ENCODE peak calls at places on chromosome 22, in ten cellular contexts. F is pancreas; H is central memory CD4-positive, alpha-beta T cell; K is hippocampal formation; M is stimulated activated CD8-positive, alpha-beta memory T cell treated with anti-CD3 and anti-CD28 coated beads, Interleukin-7, amount 100 ng/mL, for 1 hour; U is A549; Y is heart left ventricle; D is erythroblast; G is AML-193; E is OCI-M1. W is an unnamed sample.

GRCh38 chr22:28799125-28799833 is 1.1 kb downstream of the XBP1 start:
- DNase-seq in F (no peak), H (no peak), K (no peak), M (no peak), U (peak; percentile 71), Y (no peak), D (peak; percentile 87), G (peak; percentile 88), E (peak; percentile 85), W (no peak)

GRCh38 chr22:41915035-41915782 is at the start of gene SHISA8:
- DNase-seq in F (peak; percentile 86), H (peak; percentile 50), K (no peak), M (peak; percentile 36), U (no peak), Y (peak; percentile 53), D (no peak), G (no peak), E (no peak), W (peak; percentile 32)

GRCh38 chr22:27445876-27446275 is 355.7 kb downstream of the MN1 start:
- DNase-seq in F (no peak), H (no peak), K (no peak), M (no peak), U (no peak), Y (peak; percentile 68), D (no peak), G (no peak), E (no peak), W (no peak)

GRCh38 chr22:24583221-24583971 is 9.5 kb downstream of the LRRC75B start:
- DNase-seq in F (peak; percentile 59), H (no peak), K (no peak), M (no peak), U (no peak), Y (no peak), D (no peak), G (no peak), E (no peak), W (peak; percentile 94)

GRCh38 chr22:27159716-27160295 is 502.4 kb downstream of the MIAT start:
- DNase-seq in F (no peak), H (no peak), K (no peak), M (no peak), U (no peak), Y (no peak), D (no peak), G (no peak), E (no peak), W (no peak)

GRCh38 chr22:21650823-21651520 is 8.9 kb downstream of the SDF2L1 start:
- DNase-seq in F (no peak), H (no peak), K (no peak), M (no peak), U (no peak), Y (no peak), D (peak; percentile 25), G (no peak), E (peak; percentile 65), W (no peak)

GRCh38 chr22:28743852-28744251 is 2.0 kb downstream of the HSCB start:
- DNase-seq in F (no peak), H (no peak), K (no peak), M (no peak), U (no peak), Y (no peak), D (no peak), G (no peak), E (no peak), W (no peak)

GRCh38 chr22:24594569-24595120 is 1.8 kb upstream of the LRRC75B start:
- DNase-seq in F (peak; percentile 66), H (no peak), K (no peak), M (no peak), U (no peak), Y (no peak), D (no peak), G (no peak), E (no peak), W (no peak)

GRCh38 chr22:19875531-19876313 is 21.0 kb upstream of the GNB1L start:
- DNase-seq in F (peak; percentile 48), H (no peak), K (no peak), M (no peak), U (no peak), Y (peak; percentile 15), D (no peak), G (no peak), E (no peak), W (no peak)

GRCh38 chr22:42303304-42304020 is 33.0 kb upstream of the TCF20 start:
- DNase-seq in F (no peak), H (no peak), K (no peak), M (no peak), U (no peak), Y (no peak), D (no peak), G (no peak), E (no peak), W (no peak)

GRCh38 chr22:22578702-22579424 is 19.8 kb upstream of the PRAME start:
- DNase-seq in F (no peak), H (no peak), K (no peak), M (no peak), U (no peak), Y (peak; percentile 44), D (no peak), G (no peak), E (no peak), W (no peak)

GRCh38 chr22:24809331-24809730 is 3.3 kb downstream of the SGSM1 start:
- DNase-seq in F (no peak), H (no peak), K (no peak), M (no peak), U (no peak), Y (no peak), D (no peak), G (no peak), E (no peak), W (no peak)

GRCh38 chr22:26667140-26667539 is 9.8 kb downstream of the MIAT start:
- DNase-seq in F (no peak), H (no peak), K (no peak), M (no peak), U (no peak), Y (no peak), D (no peak), G (no peak), E (no peak), W (no peak)

GRCh38 chr22:28245579-28246224 is 326.6 kb upstream of the PITPNB start:
- DNase-seq in F (no peak), H (no peak), K (no peak), M (no peak), U (no peak), Y (no peak), D (no peak), G (no peak), E (no peak), W (no peak)